ENCODE peak calls at places on chromosomes 3 and 15, in eight cellular contexts. U, Q, F, R, E, A, X and J are unnamed samples. For H3K4me1, the result is how much of the 10 kb centered on the place peaks cover.

GRCh38 chr3:195807681-195808121 is 4.0 kb downstream of the MUC4 start:
- DNase-seq in Q (peak), X (no peak), F (no peak), R (no peak), E (no peak), A (no peak), U (no peak), J (no peak)

GRCh38 chr15:92709064-92709463 is 53.5 kb upstream of the FAM174B start:
- DNase-seq in Q (no peak), E (no peak), F (no peak), X (no peak), R (no peak), A (no peak), U (no peak), J (no peak)

GRCh38 chr3:109081746-109082510 is 36.0 kb downstream of the MORC1 start:
- DNase-seq in Q (no peak), U (peak), R (no peak), E (peak), A (no peak), F (no peak), X (no peak), J (peak)

GRCh38 chr15:67115567-67115966 is 50.2 kb downstream of the SMAD3 start:
- DNase-seq in Q (no peak), E (no peak), F (no peak), U (no peak), A (no peak), X (no peak), R (no peak), J (no peak)

GRCh38 chr15:77493324-77493907 is 72.7 kb downstream of the HMG20A start:
- DNase-seq in Q (no peak), R (no peak), A (no peak), F (no peak), U (no peak), E (no peak), X (no peak), J (no peak)

GRCh38 chr3:98460220-98460619 is 2.8 kb upstream of the OR5K1 start:
- DNase-seq in R (no peak), Q (no peak), U (no peak), A (no peak), E (no peak), X (no peak), F (no peak), J (no peak)

GRCh38 chr3:56915969-56916586 is 114.3 kb upstream of the ARHGEF3 start:
- DNase-seq in R (peak), U (no peak), Q (no peak), E (no peak), F (no peak), A (no peak), X (no peak), J (peak)

GRCh38 chr3:128273841-128274573 is 120.7 kb downstream of the EEFSEC start:
- DNase-seq in Q (no peak), X (peak), E (no peak), F (no peak), R (no peak), A (no peak), U (no peak), J (no peak)

GRCh38 chr15:60009581-60010379 is 5.7 kb downstream of the FOXB1 start:
- DNase-seq in R (no peak), A (no peak), U (no peak), Q (no peak), X (peak), E (no peak), F (no peak), J (no peak)

GRCh38 chr15:40343512-40343911 is 2.8 kb upstream of the CCDC9B start:
- DNase-seq in Q (no peak), E (no peak), A (no peak), U (no peak), F (no peak), X (no peak), R (no peak), J (no peak)
- TF ChIP-seq POLR2A in Q (no peak), E (no peak), A (no peak), U (no peak), F (no peak), X (no peak), R (peak), J (no peak)

GRCh38 chr3:41216993-41217392 is 17.7 kb downstream of the CTNNB1 start:
- DNase-seq in E (no peak), A (no peak), F (no peak), U (no peak), Q (no peak), X (no peak), R (no peak), J (no peak)

GRCh38 chr3:41210966-41211365 is 11.7 kb downstream of the CTNNB1 start:
- DNase-seq in F (no peak), U (no peak), Q (no peak), R (no peak), X (no peak), A (no peak), E (no peak), J (no peak)

GRCh38 chr3:41212088-41212487 is 12.8 kb downstream of the CTNNB1 start:
- DNase-seq in U (no peak), X (no peak), F (no peak), Q (no peak), E (no peak), A (no peak), R (no peak), J (no peak)

GRCh38 chr3:41216422-41216821 is 17.1 kb downstream of the CTNNB1 start:
- DNase-seq in Q (no peak), A (no peak), E (no peak), X (no peak), U (no peak), R (no peak), F (no peak), J (no peak)

GRCh38 chr3:41213563-41213962 is 14.3 kb downstream of the CTNNB1 start:
- DNase-seq in F (no peak), A (no peak), Q (no peak), X (no peak), E (no peak), R (no peak), U (no peak), J (no peak)
- H3K4me1 ChIP-seq in F (under half), A (half or more), Q (under half), X (half or more), E (under half), R (half or more), U (under half), J (half or more)

GRCh38 chr3:46183330-46183729 is 24.8 kb downstream of the CCR1 start:
- DNase-seq in A (no peak), F (no peak), E (no peak), X (no peak), U (no peak), R (no peak), Q (no peak), J (no peak)
- TF ChIP-seq CTCF in A (no peak), F (no peak), E (no peak), X (no peak), U (no peak), R (no peak), Q (no peak), J (no peak)

DNA sequence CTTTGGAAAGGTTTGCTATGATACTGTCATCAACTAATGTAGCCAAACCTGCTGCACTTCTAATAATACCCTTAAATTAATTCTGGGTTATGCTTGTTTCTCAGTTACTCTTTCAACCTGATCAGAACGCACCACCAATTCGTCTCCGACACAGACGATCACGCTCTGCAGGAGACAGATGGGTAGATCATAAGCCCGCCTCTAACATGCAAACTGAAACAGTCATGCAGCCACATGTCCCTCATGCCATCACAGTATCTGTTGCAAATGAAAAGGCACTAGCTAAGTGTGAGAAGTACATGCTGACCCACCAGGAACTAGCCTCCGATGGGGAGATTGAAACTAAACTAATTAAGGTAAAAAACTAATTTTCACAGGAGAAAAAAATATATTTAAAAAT is 7.9 kb upstream of the RPLP1 start:
- DNase-seq in E (no peak), A (no peak), U (no peak), Q (no peak), R (no peak), F (no peak), X (no peak), J (no peak)
- TF ChIP-seq POLR2A in E (no peak), A (no peak), U (no peak), Q (no peak), R (no peak), F (no peak), X (no peak), J (no peak)

GRCh38 chr3:52891615-52892081 is 5.7 kb downstream of the STIMATE start:
- DNase-seq in E (no peak), Q (no peak), R (no peak), A (no peak), F (no peak), X (no peak), U (no peak), J (no peak)
- H3K4me1 ChIP-seq in E (under half), Q (under half), R (under half), A (half or more), F (under half), X (half or more), U (under half), J (half or more)